ENCODE peak calls at places on chromosomes 6 and 20, in four cellular contexts. Q is GM12891, N is HepG2, H is H1. T is an unnamed sample.

GRCh38 chr20:12575352-12576095 is 433.2 kb upstream of the SPTLC3 start:
- DNase-seq in Q (no peak), N (no peak), H (no peak), T (no peak)

GRCh38 chr6:7154341-7155139 is 46.8 kb downstream of the RREB1 start:
- DNase-seq in Q (no peak), N (no peak), H (no peak), T (no peak)

GRCh38 chr6:27280064-27280539 is 32.0 kb downstream of the POM121L2 start:
- DNase-seq in Q (peak), N (peak), H (no peak), T (no peak)

GRCh38 chr6:14665827-14666724 is 548.5 kb downstream of the CD83 start:
- DNase-seq in Q (no peak), N (no peak), H (no peak), T (no peak)

GRCh38 chr6:17968081-17968518 is 19.3 kb downstream of the KIF13A start:
- DNase-seq in Q (no peak), N (no peak), H (no peak), T (no peak)

GRCh38 chr6:107637914-107638313 is 148.0 kb downstream of the SOBP start:
- DNase-seq in Q (no peak), N (no peak), H (no peak), T (no peak)

GRCh38 chr6:29791786-29792122 is 35.9 kb upstream of the HLA-G start:
- DNase-seq in Q (no peak), N (no peak), H (no peak), T (no peak)

GRCh38 chr20:32559216-32559752 is 25.8 kb downstream of the NOL4L start:
- DNase-seq in Q (no peak), N (no peak), H (no peak), T (no peak)

GRCh38 chr20:51507357-51508036 is 35.0 kb downstream of the NFATC2 start:
- DNase-seq in Q (no peak), N (no peak), H (no peak), T (no peak)

GRCh38 chr6:2861071-2861821 is 19.6 kb upstream of the SERPINB1 start:
- DNase-seq in Q (no peak), N (no peak), H (no peak), T (no peak)

GRCh38 chr20:3678198-3678597 is 3.6 kb downstream of the ADAM33 start:
- DNase-seq in Q (no peak), N (no peak), H (no peak), T (no peak)

GRCh38 chr20:3678893-3679720 is 2.7 kb downstream of the ADAM33 start:
- DNase-seq in Q (no peak), N (no peak), H (no peak), T (no peak)

GRCh38 chr20:3681352-3681930 is 369 bp downstream of the ADAM33 start:
- DNase-seq in Q (no peak), N (no peak), H (no peak), T (no peak)

GRCh38 chr20:3680701-3681351 is 984 bp downstream of the ADAM33 start:
- DNase-seq in Q (no peak), N (no peak), H (no peak), T (no peak)

DNA sequence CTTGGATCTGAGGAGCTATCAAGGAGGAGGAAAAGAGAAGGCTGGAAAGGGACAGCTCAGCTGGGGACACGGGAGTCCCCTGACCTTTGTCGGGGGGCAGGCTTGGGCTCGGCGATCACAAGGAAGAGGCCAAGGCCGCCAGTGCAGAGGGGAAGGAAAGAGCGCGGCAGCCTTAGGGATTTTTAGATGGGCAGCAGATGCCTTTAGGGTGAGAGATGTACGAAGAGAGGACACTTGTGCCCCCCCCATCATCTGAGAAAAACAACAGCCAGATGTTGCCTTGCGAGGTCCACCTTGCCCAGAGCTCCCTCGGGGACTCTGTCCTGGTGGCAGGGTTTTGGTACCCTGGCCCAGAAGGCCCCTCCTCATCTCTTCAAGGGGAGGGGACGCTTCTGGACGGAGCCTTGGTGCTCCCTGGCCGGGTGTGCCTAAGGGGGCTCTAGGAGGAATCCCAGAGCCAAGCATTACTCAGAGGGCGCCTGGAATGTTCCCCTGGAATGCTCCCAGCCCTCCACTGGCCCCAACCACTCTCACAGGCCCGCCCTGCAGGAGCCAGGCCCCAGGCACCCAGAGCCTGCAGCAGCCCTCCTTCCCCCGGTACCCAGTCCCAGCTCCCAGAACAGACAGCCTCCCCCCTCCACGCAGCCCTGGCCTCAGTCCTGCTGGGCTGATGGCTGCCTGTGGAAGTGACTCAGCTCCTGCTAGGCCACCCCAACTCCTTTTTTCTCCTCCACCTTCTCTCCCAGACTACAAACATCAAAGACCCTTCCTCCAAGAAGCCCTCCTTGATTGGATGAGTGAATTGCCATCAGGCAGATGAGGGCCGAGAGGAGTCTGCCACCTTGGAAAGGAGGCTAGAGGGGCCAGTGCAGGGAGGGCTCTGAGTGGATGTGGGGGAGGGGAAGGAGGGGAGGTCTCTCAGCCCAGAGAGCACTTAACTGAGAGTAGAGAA is 1.8 kb downstream of the ADAM33 start:
- DNase-seq in Q (no peak), N (no peak), H (no peak), T (no peak)
- TF ChIP-seq POLR2AphosphoS5 in Q (no peak), N (no peak), H (no peak), T (no peak)

GRCh38 chr6:149473080-149474052 is 11.4 kb downstream of the ZC3H12D start:
- DNase-seq in Q (no peak), N (peak), H (no peak), T (no peak)
- TF ChIP-seq POLR2A in Q (no peak), N (no peak), H (no peak), T (no peak)

DNA sequence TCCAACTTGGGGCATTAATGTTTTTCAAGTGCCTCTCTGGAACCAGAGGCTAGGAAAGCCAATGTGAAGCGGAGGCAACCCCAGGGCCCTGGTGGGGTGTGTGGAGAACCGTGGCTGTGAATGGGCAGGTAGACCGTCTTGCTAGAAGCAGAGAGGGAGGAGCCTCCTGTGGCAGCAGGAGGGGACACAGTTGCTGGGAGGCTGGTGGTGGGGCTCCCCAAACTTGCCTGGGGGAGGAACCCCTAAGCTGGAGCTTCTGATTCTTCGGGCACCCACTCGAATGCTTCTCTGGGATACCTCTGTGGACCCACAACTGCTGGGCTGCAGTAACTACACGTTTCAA is 65.3 kb upstream of the APCDD1L start:
- DNase-seq in Q (no peak), N (no peak), H (no peak), T (no peak)
- TF ChIP-seq TAF1 in Q (no peak), N (no peak), H (no peak), T (no peak)

GRCh38 chr6:12289655-12290489 is at the start of gene EDN1:
- DNase-seq in Q (peak), N (peak), H (peak), T (peak)
- TF ChIP-seq POLR2AphosphoS5 in Q (no peak), N (no peak), H (no peak), T (peak)

GRCh38 chr20:45944965-45945677 is 10.6 kb downstream of the PCIF1 start:
- DNase-seq in Q (no peak), N (no peak), H (no peak), T (no peak)

GRCh38 chr20:45947110-45947866 is 12.8 kb downstream of the PCIF1 start:
- DNase-seq in Q (no peak), N (no peak), H (no peak), T (no peak)

GRCh38 chr20:45944151-45944964 is 9.9 kb downstream of the PCIF1 start:
- DNase-seq in Q (no peak), N (no peak), H (no peak), T (no peak)

GRCh38 chr20:45946149-45946970 is 11.9 kb downstream of the PCIF1 start:
- DNase-seq in Q (no peak), N (peak), H (no peak), T (no peak)

GRCh38 chr20:45945678-45946148 is 11.2 kb downstream of the PCIF1 start:
- DNase-seq in Q (no peak), N (no peak), H (no peak), T (no peak)
- TF ChIP-seq POLR2A in Q (no peak), N (no peak), H (no peak), T (no peak)

DNA sequence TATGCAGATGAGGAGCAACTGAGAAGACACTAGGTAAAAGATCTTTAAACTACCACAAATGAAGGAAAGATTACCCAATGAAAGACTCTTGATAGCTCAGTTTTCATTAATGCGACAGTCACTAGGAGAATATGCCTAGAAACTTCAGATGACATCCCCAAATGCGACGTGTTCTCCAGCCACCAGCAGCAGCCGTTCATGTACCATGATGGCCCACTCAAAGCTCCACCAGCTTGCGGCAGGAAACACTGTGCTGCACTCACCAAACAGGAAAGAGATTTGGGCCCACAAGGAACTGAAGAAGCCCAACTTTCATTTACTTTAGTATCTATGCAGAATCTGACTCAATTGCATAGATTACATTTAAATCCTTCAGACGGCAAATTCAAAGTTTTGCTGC is 7.5 kb downstream of the DIDO1 start:
- DNase-seq in Q (no peak), N (no peak), H (no peak), T (no peak)
- TF ChIP-seq TAF1 in Q (no peak), N (no peak), H (no peak), T (no peak)

GRCh38 chr6:79030023-79030422 is 48.0 kb downstream of the PHIP start:
- DNase-seq in Q (no peak), N (no peak), H (no peak), T (no peak)

GRCh38 chr6:79030511-79030910 is 47.5 kb downstream of the PHIP start:
- DNase-seq in Q (no peak), N (no peak), H (no peak), T (no peak)

GRCh38 chr6:79033279-79033678 is 44.8 kb downstream of the PHIP start:
- DNase-seq in Q (no peak), N (no peak), H (no peak), T (no peak)

GRCh38 chr6:79031821-79032590 is 46.0 kb downstream of the PHIP start:
- DNase-seq in Q (no peak), N (no peak), H (no peak), T (no peak)

GRCh38 chr6:79028641-79029314 is 49.3 kb downstream of the PHIP start:
- DNase-seq in Q (no peak), N (no peak), H (no peak), T (no peak)
- TF ChIP-seq POLR2AphosphoS5 in Q (no peak), N (no peak), H (no peak), T (no peak)

GRCh38 chr6:35727206-35727934 is 9.5 kb upstream of the ARMC12 start:
- DNase-seq in Q (peak), N (peak), H (no peak), T (peak)
- TF ChIP-seq POLR2A in Q (no peak), N (no peak), H (peak), T (no peak)